ENCODE peak calls at places on chromosomes 5 and 9, in four cellular contexts. Q is T-helper 2 cell, D is amniotic epithelial cell, W is iris pigment epithelial cell. S is an unnamed sample.

GRCh38 chr5:80761966-80762365 is 107.2 kb upstream of the DHFR start:
- DNase-seq in Q (peak), D (peak), W (peak), S (no peak)

GRCh38 chr9:21294325-21294724 is 10.8 kb downstream of the IFNA5 start:
- DNase-seq in Q (no peak), D (peak), W (peak), S (no peak)

GRCh38 chr9:86946712-86947145 is 577 bp downstream of the GAS1 start:
- DNase-seq in Q (peak), D (peak), W (peak), S (peak)

GRCh38 chr9:88722753-88723152 is 187.8 kb downstream of the NXNL2 start:
- DNase-seq in Q (peak), D (peak), W (no peak), S (no peak)

GRCh38 chr9:114452219-114453169 is 52.8 kb downstream of the WHRN start:
- DNase-seq in Q (no peak), D (no peak), W (no peak), S (no peak)

GRCh38 chr5:72817076-72817476 is 615 bp downstream of the TNPO1 start:
- DNase-seq in Q (peak), D (peak), W (peak), S (peak)

GRCh38 chr5:153824909-153825308 is 213.8 kb downstream of the FAM114A2 start:
- DNase-seq in Q (no peak), D (no peak), W (no peak), S (no peak)

GRCh38 chr9:2289234-2289755 is 274.1 kb downstream of the SMARCA2 start:
- DNase-seq in Q (no peak), D (peak), W (no peak), S (no peak)